ENCODE peak calls at places on chromosome 21, in five cellular contexts. D, Q, K, A and F are unnamed samples.

GRCh38 chr21:15274701-15275255 is 210.0 kb upstream of the NRIP1 start:
- DNase-seq in D (no peak), Q (no peak), K (no peak), A (no peak), F (no peak)

GRCh38 chr21:35401476-35401875 is 352.4 kb upstream of the RUNX1 start:
- DNase-seq in D (no peak), Q (no peak), K (no peak), A (no peak), F (no peak)

GRCh38 chr21:37874904-37875780 is 41.1 kb downstream of the KCNJ6 start:
- DNase-seq in D (no peak), Q (no peak), K (no peak), A (no peak), F (no peak)

GRCh38 chr21:25566645-25567044 is 40.6 kb downstream of the MRPL39 start:
- DNase-seq in D (no peak), Q (no peak), K (no peak), A (no peak), F (no peak)

GRCh38 chr21:32888971-32889370 is 117.4 kb upstream of the PAXBP1 start:
- DNase-seq in D (no peak), Q (no peak), K (no peak), A (no peak), F (no peak)

GRCh38 chr21:37927711-37928110 is 11.5 kb upstream of the KCNJ6 start:
- DNase-seq in D (no peak), Q (no peak), K (no peak), A (no peak), F (no peak)

GRCh38 chr21:34592120-34592561 is 22.8 kb downstream of the RCAN1 start:
- DNase-seq in D (no peak), Q (peak), K (no peak), A (no peak), F (peak)

GRCh38 chr21:26070121-26070520 is 100.4 kb downstream of the APP start:
- DNase-seq in D (no peak), Q (no peak), K (no peak), A (no peak), F (no peak)

GRCh38 chr21:38039841-38040240 is 123.6 kb upstream of the KCNJ6 start:
- DNase-seq in D (no peak), Q (no peak), K (no peak), A (no peak), F (no peak)

GRCh38 chr21:20641251-20641650 is 357.0 kb upstream of the NCAM2 start:
- DNase-seq in D (no peak), Q (no peak), K (no peak), A (no peak), F (no peak)

GRCh38 chr21:45128613-45129226 is 54.3 kb downstream of the ADARB1 start:
- DNase-seq in D (peak), Q (peak), K (peak), A (peak), F (peak)

GRCh38 chr21:41846536-41846935 is 32.6 kb downstream of the PRDM15 start:
- DNase-seq in D (no peak), Q (no peak), K (no peak), A (no peak), F (no peak)

GRCh38 chr21:29232601-29233541 is 65.9 kb upstream of the BACH1 start:
- DNase-seq in D (peak), Q (no peak), K (peak), A (peak), F (peak)

GRCh38 chr21:31110430-31110829 is 72.2 kb upstream of the KRTAP19-8 start:
- DNase-seq in D (no peak), Q (no peak), K (no peak), A (no peak), F (no peak)

GRCh38 chr21:45313015-45313414 is 25.3 kb upstream of the POFUT2 start:
- DNase-seq in D (no peak), Q (no peak), K (no peak), A (no peak), F (no peak)

GRCh38 chr21:27424601-27425000 is 457.7 kb upstream of the ADAMTS5 start:
- DNase-seq in D (no peak), Q (no peak), K (no peak), A (no peak), F (peak)

GRCh38 chr21:42194863-42195262 is 24.1 kb upstream of the ABCG1 start:
- DNase-seq in D (no peak), Q (no peak), K (no peak), A (no peak), F (no peak)

GRCh38 chr21:45546636-45547203 is 4.5 kb upstream of the SLC19A1 start:
- DNase-seq in D (no peak), Q (no peak), K (no peak), A (no peak), F (no peak)